ENCODE peak calls at places on chromosomes 1 and 21, in eight cellular contexts. K is T-cell; D is iris pigment epithelial cell; L is EL; R is amygdala; C is CD4-positive, alpha-beta memory T cell; G is CD4-positive, CD25-positive, alpha-beta regulatory T cell; I is activated CD4-positive, alpha-beta memory T cell treated with anti-CD3 and anti-CD28 coated beads, Interleukin-2, amount 10 ng/mL, durations not matched to agents 7 days and 5 days. O is an unnamed sample.

GRCh38 chr21:44814498-44815023 is 3.3 kb downstream of the SUMO3 start:
- DNase-seq in I (no peak), L (no peak), D (no peak), K (no peak), C (no peak), R (no peak), G (no peak), O (no peak)

GRCh38 chr1:224774378-224774777 is 155.1 kb upstream of the DNAH14 start:
- DNase-seq in C (no peak), D (no peak), L (peak), G (no peak), R (no peak), I (no peak), K (no peak), O (no peak)

GRCh38 chr1:205077158-205077933 is 6.9 kb downstream of the TMEM81 start:
- DNase-seq in C (no peak), R (no peak), K (no peak), D (no peak), G (no peak), I (peak), L (no peak), O (peak)

GRCh38 chr1:15949453-15950245 is 26.3 kb downstream of the ZBTB17 start:
- DNase-seq in G (peak), R (peak), L (peak), C (peak), I (peak), K (peak), D (peak), O (peak)

GRCh38 chr1:59638172-59638800 is 176.5 kb upstream of the HOOK1 start:
- DNase-seq in L (peak), C (no peak), G (no peak), K (no peak), I (no peak), R (no peak), D (peak), O (peak)

GRCh38 chr1:204420039-204421004 is 8.7 kb upstream of the PPP1R15B start:
- DNase-seq in G (no peak), K (no peak), I (no peak), C (no peak), L (no peak), D (no peak), R (no peak), O (no peak)

GRCh38 chr1:111878649-111879048 is 110.8 kb downstream of the KCND3 start:
- DNase-seq in R (no peak), G (no peak), D (no peak), K (no peak), C (no peak), L (no peak), I (no peak), O (no peak)

GRCh38 chr1:54287176-54287650 is 87.2 kb downstream of the MRPL37 start:
- DNase-seq in L (peak), D (peak), R (peak), G (no peak), C (peak), I (peak), K (peak), O (peak)

GRCh38 chr1:35171579-35171978 is 21.4 kb downstream of the SFPQ start:
- DNase-seq in I (no peak), L (no peak), G (no peak), C (no peak), K (no peak), D (no peak), R (no peak), O (no peak)

GRCh38 chr1:1527092-1527816 is 13.2 kb downstream of the TMEM240 start:
- DNase-seq in R (no peak), I (no peak), D (no peak), G (no peak), L (no peak), C (no peak), K (no peak), O (no peak)

GRCh38 chr1:234875328-234875952 is 253.2 kb downstream of the TOMM20 start:
- DNase-seq in D (no peak), R (no peak), K (no peak), G (no peak), I (no peak), C (no peak), L (no peak), O (no peak)

GRCh38 chr1:116001739-116002487 is 25.6 kb downstream of the SLC22A15 start:
- DNase-seq in C (no peak), R (no peak), D (no peak), L (peak), G (no peak), I (no peak), K (no peak), O (no peak)

GRCh38 chr1:22052115-22053017 is at the start of gene CDC42:
- DNase-seq in R (peak), I (peak), D (peak), C (peak), K (peak), G (peak), L (peak), O (peak)

GRCh38 chr21:39612233-39613028 is at the start of gene B3GALT5:
- DNase-seq in C (no peak), R (peak), D (peak), G (no peak), K (no peak), I (no peak), L (peak), O (no peak)

GRCh38 chr1:116243673-116244101 is 129.4 kb upstream of the ATP1A1 start:
- DNase-seq in R (no peak), C (no peak), D (no peak), G (no peak), K (no peak), L (no peak), I (no peak), O (no peak)

GRCh38 chr1:234435620-234436019 is 43.4 kb downstream of the TARBP1 start:
- DNase-seq in L (no peak), G (no peak), I (no peak), R (no peak), D (no peak), C (no peak), K (no peak), O (no peak)

GRCh38 chr1:42941640-42942330 is 16.9 kb downstream of the SLC2A1 start:
- DNase-seq in G (no peak), D (peak), L (peak), K (no peak), C (no peak), R (peak), I (peak), O (peak)

GRCh38 chr1:62841587-62842169 is 57.7 kb downstream of the ATG4C start:
- DNase-seq in L (peak), D (peak), K (no peak), G (peak), C (peak), I (no peak), R (peak), O (peak)